ENCODE peak calls at places on chromosomes 4 and X, in ten cellular contexts. E is fibroblast of pulmonary artery, B is colonic mucosa, J is Peyer's patch, F is heart left ventricle, U is GM10248, R is fibroblast of lung, W is endothelial cell of umbilical vein, K is cardiac muscle cell, S is type B pancreatic cell. A is an unnamed sample.

GRCh38 chr4:4200624-4201023 is 26.1 kb downstream of the OTOP1 start:
- DNase-seq in R (no peak), W (no peak), S (no peak), K (peak; percentile 3), U (no peak), E (no peak), J (no peak), F (no peak), B (no peak), A (no peak)

GRCh38 chr4:99473131-99473530 is 37.7 kb upstream of the C4orf17 start:
- DNase-seq in E (peak; percentile 9), F (no peak), S (no peak), B (no peak), U (no peak), J (no peak), R (peak; percentile 54), W (no peak), K (no peak), A (no peak)

GRCh38 chrX:40131644-40132376 is 34.1 kb upstream of the BCOR start:
- DNase-seq in K (no peak), B (no peak), W (no peak), R (no peak), S (no peak), J (no peak), F (no peak), U (no peak), E (no peak), A (no peak)

GRCh38 chrX:10177620-10178019 is 20.8 kb downstream of the CLCN4 start:
- DNase-seq in U (no peak), E (peak; percentile 23), B (no peak), W (peak; percentile 61), K (peak; percentile 35), F (no peak), J (no peak), R (peak; percentile 30), S (no peak), A (no peak)

GRCh38 chrX:130176354-130176776 is 4.6 kb downstream of the RAB33A start:
- DNase-seq in S (no peak), B (no peak), J (peak; percentile 54), W (no peak), R (peak; percentile 11), K (no peak), E (no peak), F (no peak), U (peak; percentile 55), A (no peak)

GRCh38 chr4:156971623-156972369 is at the start of gene PDGFC:
- DNase-seq in W (peak; percentile 75), K (peak; percentile 79), R (peak; percentile 84), F (peak; percentile 78), U (peak; percentile 32), E (peak; percentile 66), B (peak; percentile 67), J (no peak), S (peak; percentile 84), A (peak; percentile 85)

GRCh38 chrX:55919367-55920221 is 202.0 kb downstream of the RRAGB start:
- DNase-seq in S (no peak), W (no peak), U (peak; percentile 37), E (no peak), B (no peak), F (no peak), J (peak; percentile 77), K (no peak), R (no peak), A (no peak)

GRCh38 chr4:102343964-102344519 is 1.2 kb downstream of the SLC39A8 start:
- DNase-seq in J (no peak), W (no peak), R (peak; percentile 7), B (peak; percentile 72), F (no peak), K (no peak), S (no peak), E (no peak), U (no peak), A (no peak)

GRCh38 chr4:144905286-144905685 is 192.7 kb downstream of the ANAPC10 start:
- DNase-seq in B (no peak), F (no peak), E (peak; percentile 16), S (no peak), R (peak; percentile 23), J (no peak), K (peak; percentile 9), W (no peak), U (no peak), A (no peak)

GRCh38 chr4:139599076-139599475 is 43.1 kb upstream of the SETD7 start:
- DNase-seq in K (no peak), B (no peak), R (no peak), W (no peak), E (no peak), J (no peak), U (no peak), S (no peak), F (no peak), A (no peak)

GRCh38 chr4:139603576-139604387 is 47.8 kb upstream of the SETD7 start:
- DNase-seq in S (no peak), W (peak; percentile 61), B (peak; percentile 62), F (no peak), K (peak; percentile 74), J (no peak), R (peak; percentile 52), U (peak; percentile 45), E (peak; percentile 76), A (peak; percentile 51)

GRCh38 chr4:139596680-139597279 is 40.8 kb upstream of the SETD7 start:
- DNase-seq in K (no peak), E (no peak), J (no peak), B (no peak), S (no peak), U (no peak), R (no peak), F (no peak), W (no peak), A (no peak)

GRCh38 chr4:139599594-139600374 is 43.8 kb upstream of the SETD7 start:
- DNase-seq in E (peak; percentile 66), W (peak; percentile 32), U (no peak), K (peak; percentile 39), B (no peak), F (no peak), R (peak; percentile 80), J (no peak), S (no peak), A (peak; percentile 2)

GRCh38 chr4:139600662-139601061 is 44.6 kb upstream of the SETD7 start:
- DNase-seq in W (no peak), B (no peak), S (no peak), R (no peak), F (no peak), J (no peak), U (no peak), K (no peak), E (no peak), A (no peak)
- TF ChIP-seq CTCF in W (no peak), B (no peak), S (no peak), R (no peak), F (no peak), J (no peak), U (no peak), K (no peak), E (no peak), A (no peak)

GRCh38 chr4:169770411-169770810 is 12.7 kb upstream of the HPF1 start:
- DNase-seq in E (no peak), U (no peak), F (no peak), S (no peak), B (no peak), R (no peak), W (no peak), K (no peak), J (no peak), A (no peak)

GRCh38 chr4:169773889-169774288 is 16.1 kb upstream of the HPF1 start:
- DNase-seq in B (no peak), J (no peak), W (no peak), S (no peak), R (no peak), F (no peak), U (no peak), E (no peak), K (no peak), A (no peak)

GRCh38 chr4:169774466-169775445 is 17.0 kb upstream of the HPF1 start:
- DNase-seq in B (no peak), E (peak; percentile 24), F (no peak), U (peak; percentile 22), K (peak; percentile 39), J (no peak), R (no peak), S (no peak), W (peak; percentile 42), A (no peak)
- TF ChIP-seq CTCF in B (no peak), E (peak; percentile 38), F (peak; percentile 23), U (peak; percentile 42), K (peak; percentile 59), J (no peak), R (peak; percentile 12), S (no peak), W (peak; percentile 79), A (no peak)

GRCh38 chr4:2671267-2671895 is 84.8 kb downstream of the TNIP2 start:
- DNase-seq in B (no peak), R (no peak), W (no peak), K (no peak), E (no peak), J (no peak), U (no peak), S (no peak), F (no peak), A (no peak)

GRCh38 chr4:2666722-2667247 is 89.4 kb downstream of the TNIP2 start:
- DNase-seq in U (no peak), R (no peak), E (no peak), J (no peak), W (no peak), S (no peak), K (no peak), F (no peak), B (no peak), A (no peak)

GRCh38 chr4:2672082-2672481 is 84.1 kb downstream of the TNIP2 start:
- DNase-seq in U (no peak), S (no peak), J (no peak), F (no peak), K (no peak), E (no peak), R (no peak), W (no peak), B (no peak), A (no peak)

GRCh38 chr4:2663275-2663674 is 92.9 kb downstream of the TNIP2 start:
- DNase-seq in S (no peak), K (peak; percentile 32), B (no peak), E (peak; percentile 26), R (no peak), J (no peak), U (no peak), F (no peak), W (no peak), A (no peak)

GRCh38 chr4:2667428-2667827 is 88.7 kb downstream of the TNIP2 start:
- DNase-seq in K (no peak), B (no peak), S (no peak), W (no peak), F (no peak), J (no peak), U (no peak), E (no peak), R (no peak), A (no peak)
- TF ChIP-seq CTCF in K (no peak), B (no peak), S (no peak), W (no peak), F (no peak), J (no peak), U (no peak), E (no peak), R (no peak), A (no peak)

DNA sequence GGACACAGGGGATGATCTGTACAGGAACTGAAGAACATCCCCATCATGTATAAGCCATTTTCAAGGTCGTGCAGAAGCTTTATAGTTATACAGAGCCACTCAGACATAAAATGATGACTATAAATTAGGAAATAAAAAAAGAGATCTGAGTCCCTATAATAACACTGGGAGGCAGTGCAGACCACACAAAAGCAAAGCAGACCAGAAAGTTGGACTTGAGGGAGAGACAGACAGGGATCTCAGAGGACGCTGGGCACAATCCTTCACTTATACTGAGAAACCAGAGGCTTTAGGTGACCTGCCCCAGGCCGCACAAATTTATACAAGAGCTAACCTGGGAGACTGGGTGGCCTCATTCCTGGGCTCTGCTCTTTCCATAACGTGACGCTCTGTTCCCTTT is 70.5 kb downstream of the HADH start:
- DNase-seq in J (no peak), B (no peak), F (no peak), K (peak; percentile 50), U (no peak), R (peak; percentile 45), S (no peak), W (no peak), E (peak; percentile 37), A (peak; percentile 17)
- TF ChIP-seq CTCF in J (peak; percentile 34), B (no peak), F (no peak), K (peak; percentile 27), U (peak; percentile 42), R (peak; percentile 53), S (peak; percentile 66), W (no peak), E (peak; percentile 12), A (no peak)

A was measured in Calu3.